ENCODE peak calls at places on chromosomes 3 and 15, in five cellular contexts. M is prostate gland, D is astrocyte of the spinal cord, N is anterior cingulate cortex, W is RPMI7951. Y is an unnamed sample.

GRCh38 chr3:169028716-169029115 is 634.8 kb downstream of the MECOM start:
- DNase-seq in W (no peak), N (no peak), M (no peak), D (no peak), Y (no peak)

GRCh38 chr3:155034786-155035185 is 45.3 kb upstream of the MME start:
- DNase-seq in D (peak), M (no peak), N (no peak), W (no peak), Y (no peak)

GRCh38 chr15:63968700-63969099 is 77.6 kb downstream of the DAPK2 start:
- DNase-seq in N (no peak), M (no peak), D (no peak), W (no peak), Y (no peak)

GRCh38 chr15:79028411-79028964 is 62.1 kb downstream of the RASGRF1 start:
- DNase-seq in D (peak), M (no peak), W (peak), N (peak), Y (peak)

GRCh38 chr3:139358857-139359562 is 15.2 kb downstream of the MRPS22 start:
- DNase-seq in N (no peak), W (no peak), M (no peak), D (no peak), Y (no peak)

GRCh38 chr3:61935819-61936218 is 374.4 kb downstream of the PTPRG start:
- DNase-seq in W (no peak), M (no peak), N (no peak), D (no peak), Y (no peak)

GRCh38 chr3:119562307-119562961 is 3.0 kb upstream of the CD80 start:
- DNase-seq in W (no peak), M (no peak), D (no peak), N (no peak), Y (no peak)

GRCh38 chr15:63891763-63892123 is 58.0 kb upstream of the HERC1 start:
- DNase-seq in M (no peak), W (no peak), D (no peak), N (no peak), Y (no peak)

GRCh38 chr3:95399580-95399979 is 1336.7 kb downstream of the NSUN3 start:
- DNase-seq in N (no peak), W (no peak), M (no peak), D (no peak), Y (no peak)

GRCh38 chr3:151307583-151307982 is 9.0 kb downstream of the GPR87 start:
- DNase-seq in D (no peak), M (no peak), N (no peak), W (no peak), Y (no peak)

GRCh38 chr3:179719048-179719734 is 66.4 kb downstream of the USP13 start:
- DNase-seq in N (no peak), D (peak), W (no peak), M (no peak), Y (no peak)

GRCh38 chr3:171351676-171352075 is 108.5 kb downstream of the TNIK start:
- DNase-seq in W (peak), M (no peak), D (peak), N (no peak), Y (peak)

Y was measured in ACHN.